ENCODE peak calls at places on chromosomes 11 and 22, in ten cellular contexts. T is HFFc6; V is MCF 10A; R is kidney epithelial cell; H is DMS79; U is Right ventricle myocardium superior; C is activated T-helper 2 cell treated with anti-CD3 and anti-CD28 coated beads, Interferon-gamma antibody, Interleukin-2, Interleukin-4, amounts not matched to agents 10 μg/mL and 5 μg/mL and 100 μg/mL, durations not matched to agents 14 hours and 24 hours and 36 hours; Q is GM12891; D is NCI-H460; L is CD8-positive, alpha-beta memory T cell. E is an unnamed sample.

GRCh38 chr22:39343259-39344045 is 6.3 kb upstream of the SYNGR1 start:
- DNase-seq in U (no peak), H (no peak), V (peak), L (peak), D (peak), Q (no peak), R (no peak), C (peak), T (peak), E (peak)

GRCh38 chr22:22348127-22348814 is 103.7 kb downstream of the VPREB1 start:
- DNase-seq in Q (no peak), T (no peak), H (no peak), U (no peak), D (no peak), R (no peak), V (peak), L (no peak), C (no peak), E (no peak)

GRCh38 chr11:12170984-12171383 is 60.6 kb downstream of the MICAL2 start:
- DNase-seq in R (no peak), V (no peak), Q (no peak), T (no peak), H (no peak), C (no peak), D (no peak), U (peak), L (no peak), E (peak)

GRCh38 chr11:60923326-60923725 is 934 bp upstream of the TMEM132A start:
- DNase-seq in V (no peak), D (no peak), R (no peak), C (no peak), L (no peak), Q (no peak), H (no peak), U (no peak), T (no peak), E (no peak)

GRCh38 chr11:61004841-61005240 is 33.4 kb downstream of the CD6 start:
- DNase-seq in C (peak), T (no peak), Q (no peak), L (no peak), D (no peak), U (no peak), R (no peak), H (no peak), V (no peak), E (no peak)

GRCh38 chr22:40654522-40655167 is 18.1 kb upstream of the MRTFA start:
- DNase-seq in T (peak), D (peak), V (peak), C (no peak), R (no peak), H (no peak), U (peak), Q (no peak), L (no peak), E (peak)

GRCh38 chr11:87437844-87438223 is 400.1 kb downstream of the TMEM135 start:
- DNase-seq in R (peak), D (no peak), T (peak), L (no peak), Q (no peak), C (no peak), U (no peak), V (peak), H (no peak), E (peak)

GRCh38 chr11:75365711-75366181 is 14.3 kb upstream of the ARRB1 start:
- DNase-seq in V (peak), H (no peak), L (no peak), Q (no peak), R (no peak), C (no peak), D (no peak), U (no peak), T (peak), E (no peak)